ENCODE peak calls at places on chromosomes 12 and 14, in five cellular contexts. J is HAP-1; C is hepatocyte; A is central memory CD8-positive, alpha-beta T cell; M is frontal cortex. V is an unnamed sample.

GRCh38 chr12:1122803-1123202 is 131.8 kb downstream of the ERC1 start:
- DNase-seq in J (no peak), C (no peak), A (peak), M (no peak), V (no peak)

GRCh38 chr14:39122330-39123138 is 8.4 kb downstream of the GEMIN2 start:
- DNase-seq in J (no peak), C (no peak), A (no peak), M (no peak), V (no peak)

GRCh38 chr12:102527256-102527720 is 46.9 kb upstream of the IGF1 start:
- DNase-seq in J (no peak), C (no peak), A (no peak), M (no peak), V (no peak)

GRCh38 chr14:47442206-47442605 is 233.2 kb downstream of the MDGA2 start:
- DNase-seq in J (no peak), C (peak), A (no peak), M (no peak), V (peak)

GRCh38 chr14:23550827-23551265 is 719 bp downstream of the ZFHX2 start:
- DNase-seq in J (no peak), C (no peak), A (no peak), M (no peak), V (no peak)

GRCh38 chr12:80222261-80222660 is 122.9 kb downstream of the OTOGL start:
- DNase-seq in J (no peak), C (no peak), A (no peak), M (no peak), V (no peak)

GRCh38 chr12:4648499-4649357 is at the start of the genes AKAP3 and NDUFA9:
- DNase-seq in J (peak), C (peak), A (peak), M (peak), V (peak)

GRCh38 chr14:105500036-105500725 is 9.1 kb downstream of the TEDC1 start:
- DNase-seq in J (peak), C (no peak), A (peak), M (no peak), V (no peak)

GRCh38 chr12:124720019-124720686 is 143.5 kb downstream of the SCARB1 start:
- DNase-seq in J (no peak), C (peak), A (no peak), M (no peak), V (no peak)

GRCh38 chr12:118017926-118018325 is 1.4 kb downstream of the RFC5 start:
- DNase-seq in J (no peak), C (no peak), A (no peak), M (no peak), V (no peak)